ENCODE peak calls at places on chromosomes 1 and 21, in five cellular contexts. R is IMR-90, O is tibial nerve, J is sigmoid colon, Z is Peyer's patch. I is an unnamed sample.

GRCh38 chr1:69058454-69058853 is 509.3 kb upstream of the LRRC7 start:
- DNase-seq in Z (no peak), J (no peak), O (no peak), R (no peak), I (no peak)

GRCh38 chr1:53681647-53682368 is 57.2 kb downstream of the GLIS1 start:
- DNase-seq in Z (peak; percentile 71), R (peak; percentile 24), O (peak; percentile 14), J (no peak), I (no peak)

GRCh38 chr1:216606047-216606637 is 117.1 kb downstream of the ESRRG start:
- DNase-seq in R (no peak), Z (no peak), O (no peak), J (no peak), I (no peak)

GRCh38 chr1:19073311-19074186 is 117.1 kb upstream of the IFFO2 start:
- DNase-seq in J (no peak), O (no peak), R (no peak), Z (no peak), I (peak; percentile 34)

GRCh38 chr1:21338568-21339401 is 48.5 kb upstream of the ECE1 start:
- DNase-seq in O (peak; percentile 76), Z (peak; percentile 77), J (peak; percentile 95), R (peak; percentile 93), I (peak; percentile 72)

GRCh38 chr1:243939167-243939848 is 89.3 kb upstream of the AKT3 start:
- DNase-seq in O (no peak), Z (no peak), J (no peak), R (peak; percentile 65), I (no peak)

GRCh38 chr1:165899461-165899941 is 72.1 kb downstream of the UCK2 start:
- DNase-seq in R (peak; percentile 23), J (no peak), O (no peak), Z (no peak), I (no peak)

GRCh38 chr1:42935313-42935624 is 23.4 kb downstream of the SLC2A1 start:
- DNase-seq in Z (peak; percentile 45), R (no peak), O (no peak), J (peak; percentile 67), I (no peak)

GRCh38 chr1:59265622-59266021 is 31.3 kb upstream of the FGGY start:
- DNase-seq in J (no peak), R (no peak), O (no peak), Z (no peak), I (no peak)

GRCh38 chr1:226678701-226679100 is 60.4 kb downstream of the ITPKB start:
- DNase-seq in O (no peak), Z (no peak), J (peak; percentile 65), R (no peak), I (no peak)

GRCh38 chr1:63935148-63935547 is 161.3 kb downstream of the ROR1 start:
- DNase-seq in R (no peak), J (no peak), Z (no peak), O (no peak), I (no peak)

GRCh38 chr21:34522284-34522683 is 10.3 kb upstream of the KCNE1 start:
- DNase-seq in J (no peak), Z (peak; percentile 74), R (no peak), O (no peak), I (no peak)

GRCh38 chr1:93773049-93773838 is 91.6 kb upstream of the BCAR3 start:
- DNase-seq in J (no peak), R (no peak), O (no peak), Z (no peak), I (no peak)

GRCh38 chr1:215082532-215083407 is at the start of gene KCNK2:
- DNase-seq in O (no peak), Z (peak; percentile 37), R (peak; percentile 52), J (no peak), I (no peak)

GRCh38 chr1:235783148-235783776 is 83.4 kb downstream of the LYST start:
- DNase-seq in Z (no peak), J (no peak), R (peak; percentile 73), O (no peak), I (no peak)

GRCh38 chr1:187033721-187034120 is 205.0 kb downstream of the PLA2G4A start:
- DNase-seq in J (no peak), O (no peak), R (no peak), Z (no peak), I (no peak)

GRCh38 chr1:207025144-207025880 is 7.2 kb downstream of the C1orf116 start:
- DNase-seq in Z (peak; percentile 57), R (peak; percentile 49), O (no peak), J (no peak), I (peak; percentile 19)

GRCh38 chr1:29330089-29330488 is 93.8 kb downstream of the PTPRU start:
- DNase-seq in O (no peak), J (no peak), Z (no peak), R (no peak), I (no peak)

GRCh38 chr1:62325076-62325475 is 5.8 kb upstream of the KANK4 start:
- DNase-seq in Z (no peak), R (peak; percentile 7), O (no peak), J (no peak), I (no peak)

GRCh38 chr1:246875041-246876026 is 56.4 kb downstream of the AHCTF1 start:
- DNase-seq in Z (no peak), J (no peak), O (no peak), R (peak; percentile 88), I (no peak)

GRCh38 chr1:13775446-13775845 is 75.5 kb downstream of the PRDM2 start:
- DNase-seq in Z (no peak), O (no peak), J (no peak), R (peak; percentile 29), I (no peak)

GRCh38 chr1:42117214-42117613 is 36.0 kb upstream of the GUCA2B start:
- DNase-seq in J (no peak), O (no peak), R (no peak), Z (no peak), I (no peak)

GRCh38 chr1:38690790-38691189 is 168.8 kb downstream of the RRAGC start:
- DNase-seq in Z (no peak), J (no peak), R (peak; percentile 6), O (no peak), I (no peak)

GRCh38 chr1:52366517-52366827 is 467 bp upstream of the CC2D1B start:
- DNase-seq in R (no peak), J (no peak), Z (no peak), O (no peak), I (no peak)

GRCh38 chr1:52364235-52364839 is 1.7 kb downstream of the CC2D1B start:
- DNase-seq in O (no peak), R (no peak), J (no peak), Z (no peak), I (no peak)

GRCh38 chr1:52367272-52367671 is 1.3 kb upstream of the CC2D1B start:
- DNase-seq in O (no peak), R (no peak), Z (no peak), J (no peak), I (no peak)

GRCh38 chr1:52365091-52365745 is 787 bp downstream of the CC2D1B start:
- DNase-seq in J (peak; percentile 87), O (peak; percentile 44), Z (peak; percentile 61), R (peak; percentile 69), I (peak; percentile 50)

DNA sequence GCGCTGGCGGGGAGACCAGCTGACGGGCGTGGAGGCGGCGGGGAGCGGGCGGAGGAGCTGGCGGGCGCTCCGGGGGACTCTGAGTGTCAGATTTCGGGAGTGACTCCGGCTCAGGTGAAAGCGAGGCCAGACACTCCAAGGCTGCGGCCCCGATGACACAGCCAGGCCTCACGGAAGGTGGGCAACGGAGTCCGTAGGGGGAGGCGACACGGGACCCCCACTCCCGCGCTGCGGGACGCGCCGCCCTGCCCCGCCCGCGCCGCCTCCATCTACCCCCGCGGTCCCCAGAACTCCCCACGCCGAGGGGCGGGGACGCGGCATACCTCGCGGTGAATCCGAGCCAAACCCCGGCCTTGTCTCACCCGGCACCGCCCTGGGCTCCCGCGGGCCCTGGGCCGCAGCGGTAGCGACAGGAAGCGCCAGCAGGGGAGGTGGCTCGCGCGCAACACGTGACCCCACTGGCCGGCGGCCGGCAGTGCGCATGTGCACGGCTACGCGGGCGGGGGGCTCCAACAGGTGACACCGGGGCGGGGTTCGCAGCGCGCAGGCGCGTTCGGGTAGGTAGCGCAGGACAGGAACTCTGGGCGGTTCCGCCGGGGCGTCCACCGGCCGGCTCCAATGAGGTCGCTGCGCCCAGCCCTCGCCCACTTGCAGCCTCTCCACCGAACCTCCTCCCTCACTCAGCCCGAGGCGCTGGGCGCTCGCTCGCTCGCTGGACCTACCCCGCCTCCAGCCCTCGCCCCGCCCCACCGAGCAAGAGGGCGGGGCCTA is at the start of gene CC2D1B:
- DNase-seq in Z (peak; percentile 100), J (peak; percentile 99), R (peak; percentile 94), O (peak; percentile 93), I (peak; percentile 98)
- TF ChIP-seq POLR2A in Z (peak; percentile 93), J (peak; percentile 78), R (peak; percentile 58), O (peak; percentile 92), I (peak; percentile 92)

GRCh38 chr1:70707214-70707613 is 296.1 kb downstream of the CTH start:
- DNase-seq in Z (no peak), J (no peak), R (no peak), O (no peak), I (no peak)

DNA sequence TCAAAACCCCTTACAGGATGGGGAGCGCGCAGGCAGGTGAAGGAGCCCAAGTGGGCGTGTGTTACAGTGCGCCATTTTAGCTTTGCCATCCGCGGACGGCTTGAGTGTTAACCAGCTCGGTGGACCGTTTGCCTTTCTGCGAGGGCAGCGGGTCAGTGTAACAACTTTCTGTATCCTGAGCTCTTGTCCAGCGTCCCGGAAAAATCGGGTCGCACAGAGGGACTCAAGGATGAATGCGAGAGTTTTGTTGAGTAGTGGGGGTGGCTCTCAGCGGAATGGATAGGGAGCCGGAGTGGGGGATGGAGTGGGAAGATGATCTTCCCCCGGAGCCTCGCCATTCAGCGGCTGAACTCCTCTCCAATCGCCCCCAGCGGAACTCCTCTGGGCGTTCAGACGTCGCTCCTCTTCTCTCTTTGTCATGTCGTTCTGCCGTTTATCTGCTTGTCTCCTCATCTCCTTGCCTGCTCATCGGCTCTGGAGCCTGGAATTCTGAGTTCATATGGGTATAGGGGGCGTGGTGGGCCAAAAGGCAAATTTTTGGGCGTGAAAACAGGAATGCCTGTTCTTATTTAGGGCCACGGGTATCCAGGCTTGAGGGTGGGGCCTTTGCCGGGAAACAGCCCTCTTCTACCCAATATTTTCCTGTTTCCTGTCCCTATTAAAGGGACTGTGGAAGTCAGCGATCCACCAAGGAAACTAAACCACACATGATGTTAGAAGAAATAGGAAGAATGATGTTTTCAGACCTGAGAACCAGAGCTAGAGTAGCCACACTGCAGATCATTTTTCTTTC is 295.5 kb downstream of the CTH start:
- DNase-seq in J (no peak), R (no peak), Z (no peak), O (no peak), I (no peak)
- H3K4me3 ChIP-seq in J (peak overlapping the region; percentile 35), R (no peak overlapping the region), Z (no peak overlapping the region), O (peak overlapping the region; percentile 34), I (peak overlapping the region; percentile 35)

GRCh38 chr1:221459558-221459957 is 282.3 kb downstream of the DUSP10 start:
- DNase-seq in R (no peak), O (no peak), J (no peak), Z (no peak), I (no peak)
- TF ChIP-seq POLR2A in R (no peak), O (no peak), J (no peak), Z (no peak), I (no peak)

GRCh38 chr1:26541431-26541815 is 11.9 kb downstream of the RPS6KA1 start:
- DNase-seq in Z (no peak), O (no peak), R (no peak), J (no peak), I (no peak)

GRCh38 chr1:26541816-26542711 is 12.5 kb downstream of the RPS6KA1 start:
- DNase-seq in O (peak; percentile 70), R (peak; percentile 78), Z (peak; percentile 67), J (peak; percentile 88), I (peak; percentile 78)

GRCh38 chr1:26544156-26544555 is 14.6 kb downstream of the RPS6KA1 start:
- DNase-seq in J (no peak), R (no peak), Z (no peak), O (no peak), I (no peak)

GRCh38 chr1:26543444-26543835 is 13.9 kb downstream of the RPS6KA1 start:
- DNase-seq in Z (no peak), J (no peak), O (no peak), R (no peak), I (no peak)

GRCh38 chr1:26542781-26543443 is 13.4 kb downstream of the RPS6KA1 start:
- DNase-seq in O (no peak), Z (no peak), J (no peak), R (no peak), I (no peak)
- H3K4me3 ChIP-seq in O (no peak overlapping the region), Z (peak overlapping the region; percentile 5), J (peak overlapping the region; percentile 26), R (no peak overlapping the region), I (peak overlapping the region; percentile 38)